ENCODE peak calls at places on chromosomes 12 and 14, in five cellular contexts. M is CD4-positive, CD25-positive, alpha-beta regulatory T cell; B is HL-60; D is astrocyte of the cerebellum; F is aorta. H is an unnamed sample.

GRCh38 chr12:164207-164606 is 49.8 kb downstream of the SLC6A12 start:
- DNase-seq in F (no peak), D (no peak), M (no peak), B (no peak), H (no peak)

GRCh38 chr14:52701223-52701622 is 5.8 kb upstream of the PSMC6 start:
- DNase-seq in M (no peak), F (no peak), D (no peak), B (no peak), H (no peak)

GRCh38 chr14:100546051-100546443 is 41.2 kb downstream of the BEGAIN start:
- DNase-seq in M (no peak), B (no peak), F (no peak), D (no peak), H (no peak)

GRCh38 chr12:69099201-69099837 is 140.1 kb upstream of the CPSF6 start:
- DNase-seq in D (no peak), B (no peak), M (no peak), F (no peak), H (no peak)

GRCh38 chr12:110669193-110669502 is 19.8 kb downstream of the HVCN1 start:
- DNase-seq in M (no peak), F (no peak), B (no peak), D (no peak), H (no peak)

GRCh38 chr14:30982583-30982982 is 42.9 kb upstream of the AP4S1 start:
- DNase-seq in B (no peak), M (no peak), F (no peak), D (no peak), H (no peak)

GRCh38 chr14:82854851-82855250 is 1321.2 kb upstream of the SEL1L start:
- DNase-seq in D (no peak), B (no peak), F (no peak), M (no peak), H (no peak)

GRCh38 chr12:72453550-72453949 is 181.4 kb downstream of the TRHDE start:
- DNase-seq in B (no peak), D (no peak), M (no peak), F (no peak), H (no peak)

GRCh38 chr14:73695082-73695481 is 19.1 kb downstream of the PNMA1 start:
- DNase-seq in M (no peak), F (no peak), D (no peak), B (no peak), H (no peak)

GRCh38 chr14:73695997-73696396 is 18.2 kb downstream of the PNMA1 start:
- DNase-seq in D (no peak), F (no peak), M (no peak), B (no peak), H (no peak)

GRCh38 chr14:73696466-73697390 is 17.5 kb downstream of the PNMA1 start:
- DNase-seq in D (no peak), B (no peak), M (no peak), F (no peak), H (no peak)

DNA sequence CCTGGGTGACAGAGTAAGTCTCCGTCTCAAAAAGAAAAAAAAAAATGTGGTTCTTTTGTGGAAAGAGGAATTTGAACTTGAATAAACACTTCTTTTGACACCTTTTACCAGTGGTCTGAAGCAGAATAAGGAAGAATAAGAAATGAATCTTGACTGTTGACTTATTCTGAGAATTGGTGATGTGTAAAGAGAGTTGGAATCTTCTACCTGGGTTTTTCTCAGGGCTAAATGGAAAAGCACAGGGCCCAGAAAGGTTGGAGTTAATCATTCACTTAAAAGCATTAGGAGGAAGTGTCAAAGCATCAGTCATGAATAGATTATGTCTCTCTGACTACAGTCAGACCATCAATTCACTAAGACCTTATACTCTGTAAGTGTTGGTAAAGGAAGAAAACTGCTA is 13.9 kb downstream of the PNMA1 start:
- DNase-seq in D (no peak), B (no peak), M (no peak), F (no peak), H (no peak)
- H3K4me3 ChIP-seq in D (no peak), B (no peak), M (no peak), F (no peak), H (no peak)

DNA sequence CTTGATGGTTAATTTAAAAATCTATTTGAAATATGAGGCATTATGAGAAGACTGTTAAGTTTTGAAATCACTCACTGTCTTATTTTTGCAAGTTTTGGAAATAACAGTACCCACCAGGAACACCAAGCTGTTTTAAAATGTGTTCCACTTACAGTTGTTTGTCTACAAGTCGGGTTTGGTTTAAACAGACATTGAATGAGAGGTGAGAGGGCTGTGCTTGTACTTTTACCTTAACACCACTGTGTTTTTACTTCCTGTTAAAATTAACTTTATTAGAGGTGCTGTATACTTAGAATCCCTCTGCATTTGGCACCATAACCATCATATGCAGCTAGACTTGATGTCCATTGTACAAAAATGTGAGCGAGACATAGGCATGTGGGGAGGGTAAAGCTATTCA is 12.8 kb downstream of the ELK3 start:
- DNase-seq in D (no peak), F (no peak), B (no peak), M (no peak), H (no peak)
- H3K4me3 ChIP-seq in D (no peak), F (no peak), B (no peak), M (peak), H (no peak)

DNA sequence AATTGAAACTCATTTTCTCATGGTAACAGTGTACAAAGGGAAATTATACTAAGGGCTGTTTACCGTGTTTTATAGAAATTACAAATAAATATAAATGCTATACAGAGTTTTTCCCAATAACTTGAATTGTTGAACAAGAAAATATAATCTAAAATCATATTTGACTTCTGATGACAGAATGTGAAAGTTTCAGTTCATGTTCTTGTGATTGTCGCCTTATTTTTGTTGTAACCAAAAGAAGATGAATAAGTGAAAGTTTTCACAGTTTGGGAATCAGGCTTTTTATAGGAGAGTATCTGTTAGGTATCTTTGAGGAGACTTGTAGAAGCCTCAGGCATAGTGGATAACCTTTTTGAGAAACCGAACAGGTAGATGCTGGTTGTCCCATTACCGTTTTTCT is 28.1 kb downstream of the ANO6 start:
- DNase-seq in F (no peak), D (no peak), M (no peak), B (no peak), H (no peak)
- H3K4me3 ChIP-seq in F (peak), D (no peak), M (no peak), B (no peak), H (no peak)

DNA sequence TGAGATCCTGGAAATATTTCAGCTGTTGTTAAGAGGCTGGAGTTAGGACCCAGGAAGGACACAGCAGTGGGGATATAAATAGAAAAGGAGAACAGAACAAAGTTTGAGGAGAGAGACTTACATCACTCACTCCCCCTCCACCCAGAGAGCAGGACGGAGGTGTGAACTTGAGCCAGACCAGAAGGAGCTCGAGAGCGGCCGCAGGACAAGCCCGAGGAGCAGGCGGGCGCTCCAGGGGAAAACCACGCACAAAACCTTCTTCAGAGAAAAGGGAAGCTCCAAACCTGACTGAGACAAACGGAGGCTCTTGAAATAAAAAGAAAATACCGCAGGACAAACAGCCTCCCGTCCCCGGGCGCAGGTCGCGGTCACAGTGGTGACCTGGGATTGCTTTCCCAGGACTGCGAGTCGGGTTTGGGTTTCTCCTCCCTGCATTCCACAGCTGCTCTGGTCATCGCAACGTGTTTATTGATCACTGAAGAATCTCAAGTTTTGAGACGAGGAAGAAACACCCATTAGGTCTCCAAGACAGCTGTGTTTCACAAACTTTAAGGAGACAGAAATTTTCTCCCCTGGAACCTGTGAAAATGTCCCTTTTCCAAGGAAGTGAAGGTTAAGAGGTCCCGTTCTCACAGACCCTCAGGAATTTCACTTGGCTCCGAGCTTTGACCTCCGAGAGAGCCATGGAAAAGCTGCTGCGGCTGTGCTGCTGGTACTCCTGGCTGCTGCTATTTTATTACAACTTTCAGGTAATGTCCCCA is at the start of gene ADGRD1:
- DNase-seq in D (no peak), B (peak), M (no peak), F (peak), H (peak)
- H3K4me3 ChIP-seq in D (no peak), B (peak), M (no peak), F (peak), H (peak)

DNA sequence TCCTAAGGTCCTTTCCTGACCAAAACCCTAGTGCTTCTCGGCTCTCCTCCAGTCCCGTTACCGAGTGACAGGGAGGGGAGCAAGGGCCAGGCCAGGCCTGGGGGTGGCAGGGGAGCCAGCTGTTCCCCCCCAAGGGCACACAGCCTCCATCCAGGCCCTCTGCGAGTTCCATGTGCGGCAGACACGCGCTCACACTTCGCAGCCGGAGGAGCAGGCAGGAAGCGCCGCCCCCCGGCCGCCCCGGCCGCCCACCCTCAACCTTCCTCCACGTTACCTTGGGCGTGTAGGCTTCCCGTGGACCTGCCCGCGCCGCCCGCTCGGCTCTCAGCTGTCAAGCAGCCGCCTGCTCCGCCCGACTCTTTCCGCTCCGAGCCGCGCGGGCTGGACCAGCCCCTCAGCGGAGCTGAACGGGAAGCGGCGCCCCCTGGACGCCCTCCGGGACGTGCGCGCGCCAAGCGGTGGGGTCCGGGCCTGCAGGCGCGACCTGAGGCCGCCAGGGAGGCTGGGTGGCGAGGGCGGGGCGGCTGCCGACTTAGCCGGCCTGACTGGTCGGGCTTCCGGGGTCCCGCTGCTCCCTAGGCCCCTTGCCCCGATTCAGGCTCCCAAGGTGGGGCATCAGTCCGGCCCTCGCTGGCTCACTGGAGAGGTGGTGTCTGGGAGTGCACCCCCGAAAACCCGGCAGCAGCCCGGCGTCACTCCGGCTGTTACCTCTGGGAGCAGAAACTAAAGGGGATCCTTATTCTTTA is at the start of gene CRACR2A:
- DNase-seq in D (no peak), F (peak), B (peak), M (peak), H (peak)
- H3K4me3 ChIP-seq in D (peak), F (no peak), B (peak), M (peak), H (peak)